ENCODE peak calls at places on chromosomes 1 and 21, in eight cellular contexts. H is ovary, I is mesendoderm, S is left lung, T is esophagus squamous epithelium, P is DND-41, A is endodermal cell, U is kidney. G is an unnamed sample.

GRCh38 chr1:1900883-1901640 is 10.2 kb upstream of the GNB1 start:
- DNase-seq in H (no peak), I (no peak), S (no peak), T (no peak), P (no peak), A (peak; percentile 53), U (peak; percentile 75), G (peak; percentile 33)

GRCh38 chr1:185938396-185938795 is 204.2 kb downstream of the HMCN1 start:
- DNase-seq in H (no peak), I (no peak), S (no peak), T (no peak), P (no peak), A (no peak), U (no peak), G (no peak)

GRCh38 chr1:162397039-162397448 is 14.9 kb downstream of the SH2D1B start:
- DNase-seq in H (no peak), I (no peak), S (no peak), T (no peak), P (no peak), A (no peak), U (no peak), G (no peak)

GRCh38 chr1:111515291-111516007 is 12.0 kb upstream of the ADORA3 start:
- DNase-seq in H (peak; percentile 69), I (no peak), S (peak; percentile 63), T (no peak), P (no peak), A (no peak), U (peak; percentile 89), G (peak; percentile 88)

GRCh38 chr1:172390243-172390619 is 30.3 kb upstream of the C1orf105 start:
- DNase-seq in H (no peak), I (peak; percentile 26), S (no peak), T (no peak), P (no peak), A (no peak), U (no peak), G (no peak)

GRCh38 chr1:183022202-183023145 is 746 bp upstream of the LAMC1 start:
- DNase-seq in H (peak; percentile 83), I (peak; percentile 90), S (peak; percentile 81), T (no peak), P (no peak), A (peak; percentile 92), U (peak; percentile 93), G (peak; percentile 87)

GRCh38 chr1:116806245-116806644 is 52.0 kb downstream of the CD2 start:
- DNase-seq in H (no peak), I (no peak), S (no peak), T (no peak), P (peak; percentile 45), A (no peak), U (no peak), G (no peak)

GRCh38 chr1:4215391-4215790 is 315.3 kb upstream of the C1orf174 start:
- DNase-seq in H (no peak), I (no peak), S (no peak), T (no peak), P (no peak), A (no peak), U (no peak), G (no peak)

GRCh38 chr1:184915463-184916080 is 58.7 kb downstream of the NIBAN1 start:
- DNase-seq in H (no peak), I (no peak), S (no peak), T (no peak), P (no peak), A (no peak), U (no peak), G (no peak)

GRCh38 chr1:165364432-165365133 is 8.1 kb upstream of the LMX1A start:
- DNase-seq in H (no peak), I (no peak), S (no peak), T (no peak), P (no peak), A (no peak), U (no peak), G (peak; percentile 60)

GRCh38 chr1:89167590-89168215 is 8.1 kb downstream of the GBP7 start:
- DNase-seq in H (no peak), I (no peak), S (no peak), T (no peak), P (no peak), A (no peak), U (no peak), G (no peak)

GRCh38 chr1:27284425-27285287 is 37.3 kb upstream of the TMEM222 start:
- DNase-seq in H (peak; percentile 82), I (peak; percentile 78), S (peak; percentile 84), T (peak; percentile 21), P (peak; percentile 85), A (peak; percentile 94), U (peak; percentile 85), G (peak; percentile 85)

GRCh38 chr1:32333251-32333963 is 2.6 kb downstream of the MARCKSL1 start:
- DNase-seq in H (no peak), I (no peak), S (no peak), T (no peak), P (no peak), A (no peak), U (no peak), G (no peak)

GRCh38 chr21:15222711-15223110 is 157.9 kb upstream of the NRIP1 start:
- DNase-seq in H (no peak), I (no peak), S (no peak), T (no peak), P (no peak), A (no peak), U (no peak), G (no peak)

DNA sequence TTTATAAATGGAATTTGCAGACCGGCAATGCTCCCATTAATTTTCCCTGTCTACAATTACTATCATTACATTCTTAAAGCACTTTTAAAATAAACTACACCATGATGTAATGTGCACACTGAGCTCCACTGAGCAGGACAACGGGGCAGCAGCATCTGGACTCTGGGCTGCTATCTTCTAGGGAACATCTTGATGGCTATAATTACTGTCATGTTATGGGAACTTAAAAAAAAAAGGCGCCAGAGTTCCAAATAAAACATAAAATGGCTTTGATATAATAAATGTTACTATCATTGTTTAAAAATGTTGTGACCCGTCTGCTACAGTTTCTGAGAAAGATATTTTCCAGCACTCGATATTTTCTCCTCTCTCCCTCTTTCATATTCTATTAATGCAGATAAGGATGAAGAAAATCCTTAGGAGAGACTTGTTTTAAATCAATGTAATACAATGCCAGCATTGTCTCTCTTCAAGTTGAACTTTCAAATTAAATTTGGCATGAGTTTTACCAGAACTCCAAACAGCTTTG is 150.9 kb downstream of the HLX start:
- DNase-seq in H (no peak), I (no peak), S (no peak), T (no peak), P (no peak), A (no peak), U (no peak), G (peak; percentile 22)
- H3K4me1 ChIP-seq in H (no peaks in the 10 kb centered on the region), I (no peaks in the 10 kb centered on the region), S (peaks cover 20% of the 10 kb centered on the region), T (peaks cover 13% of the 10 kb centered on the region), P (no peaks in the 10 kb centered on the region), A (no peaks in the 10 kb centered on the region), U (no peaks in the 10 kb centered on the region), G (peaks cover 3% of the 10 kb centered on the region)

DNA sequence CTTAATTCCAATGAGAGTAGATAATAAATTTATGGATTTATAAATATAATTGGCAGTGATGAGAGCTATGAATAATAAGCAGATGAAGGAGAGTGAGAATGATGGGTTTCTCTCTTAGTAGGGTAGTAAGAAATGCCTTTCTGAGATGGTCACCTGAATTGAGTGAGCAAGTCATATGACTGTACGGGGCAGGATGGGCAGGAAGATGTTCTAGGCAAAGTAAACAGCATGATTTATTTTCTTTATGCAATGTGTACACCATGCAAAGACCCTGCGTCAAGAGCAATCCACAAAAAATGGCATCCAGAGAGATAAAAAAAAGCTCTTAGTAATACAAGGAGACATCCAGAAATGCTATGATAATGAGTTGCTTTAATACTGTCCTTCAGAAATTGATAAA is 409.9 kb downstream of the HLX start:
- DNase-seq in H (no peak), I (no peak), S (no peak), T (no peak), P (no peak), A (no peak), U (no peak), G (no peak)
- H3K27ac ChIP-seq in H (no peak overlapping the region), I (no peak overlapping the region), S (no peak overlapping the region), T (no peak overlapping the region), P (no peak overlapping the region), A (no peak overlapping the region), U (no peak overlapping the region), G (no peak overlapping the region)

DNA sequence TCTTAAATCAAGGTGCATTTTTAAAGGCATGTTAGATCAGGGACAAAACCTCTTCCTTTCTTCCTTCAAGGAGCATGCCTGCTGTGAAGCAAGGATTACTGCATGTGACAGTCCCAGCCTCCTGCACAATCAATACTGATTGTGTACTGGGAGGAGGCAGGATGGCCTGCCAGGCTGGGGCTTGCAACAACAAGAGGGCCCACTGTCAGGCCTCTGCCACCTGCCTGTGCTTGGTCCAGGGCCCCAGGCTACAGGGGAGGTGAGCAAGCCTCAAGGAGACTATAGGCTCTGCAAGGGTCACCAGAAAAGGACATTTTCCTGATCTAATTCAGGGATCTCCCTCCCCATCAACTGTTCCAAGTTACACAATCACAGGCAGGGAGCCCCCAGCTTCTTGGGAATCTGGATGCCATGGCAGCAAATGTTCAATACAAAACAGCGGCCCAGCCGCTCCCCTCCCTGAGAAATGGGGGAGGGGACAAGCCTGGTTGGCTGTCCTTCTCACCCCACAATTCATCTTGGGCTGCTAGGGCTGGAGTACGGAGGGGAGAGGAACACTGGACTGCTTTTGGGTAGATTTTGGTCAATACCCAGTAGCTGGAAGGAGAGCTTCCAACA is 76.7 kb downstream of the SSBP3 start:
- DNase-seq in H (no peak), I (peak; percentile 79), S (no peak), T (no peak), P (no peak), A (peak; percentile 70), U (no peak), G (no peak)
- H3K4me1 ChIP-seq in H (peaks cover 73% of the 10 kb centered on the region), I (peaks cover 49% of the 10 kb centered on the region), S (peaks cover 60% of the 10 kb centered on the region), T (peaks cover 100% of the 10 kb centered on the region), P (no peaks in the 10 kb centered on the region), A (peaks cover 68% of the 10 kb centered on the region), U (peaks cover 40% of the 10 kb centered on the region), G (peaks cover 55% of the 10 kb centered on the region)

GRCh38 chr1:155277070-155277895 is at the start of gene HCN3:
- DNase-seq in H (peak; percentile 99), I (peak; percentile 98), S (peak; percentile 98), T (peak; percentile 68), P (peak; percentile 97), A (peak; percentile 100), U (peak; percentile 99), G (peak; percentile 98)
- H3K27ac ChIP-seq in H (no peak within 1 kb of the TSS), I (no peak within 1 kb of the TSS), S (no peak within 1 kb of the TSS), T (peak within 1 kb of the TSS; percentile 87), P (peak within 1 kb of the TSS; percentile 43), A (no peak within 1 kb of the TSS), U (no peak within 1 kb of the TSS), G (peak within 1 kb of the TSS; percentile 6)

DNA sequence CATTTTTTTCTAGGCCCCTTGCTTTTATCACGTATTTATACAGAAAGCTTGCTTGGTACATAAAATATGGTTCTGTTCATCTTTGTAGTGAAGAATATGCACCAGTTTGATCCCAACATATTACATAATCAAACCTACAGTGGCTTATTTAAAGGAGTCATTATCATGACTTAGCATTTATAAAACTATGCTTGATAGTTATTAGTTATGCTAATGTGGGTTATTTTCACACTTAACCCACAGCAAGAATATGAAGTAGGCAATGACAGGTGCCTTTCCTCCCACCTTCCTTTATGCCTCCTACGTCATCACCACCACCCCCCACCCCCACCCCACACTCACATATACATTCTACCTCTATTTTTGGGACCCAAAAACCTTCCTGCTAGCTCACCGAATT is 19.8 kb downstream of the CAP1 start:
- DNase-seq in H (no peak), I (no peak), S (no peak), T (no peak), P (no peak), A (no peak), U (no peak), G (no peak)
- H3K4me1 ChIP-seq in H (peaks cover 4% of the 10 kb centered on the region), I (peaks cover 4% of the 10 kb centered on the region), S (peaks cover 99% of the 10 kb centered on the region), T (peaks cover 76% of the 10 kb centered on the region), P (peaks cover 42% of the 10 kb centered on the region), A (peaks cover 11% of the 10 kb centered on the region), U (peaks cover 10% of the 10 kb centered on the region), G (peaks cover 16% of the 10 kb centered on the region)